ENCODE peak calls at places on chromosomes 7 and 10, in four cellular contexts. R, Y, S and E are unnamed samples.

GRCh38 chr10:113558336-113558735 is 5.5 kb downstream of the HABP2 start:
- DNase-seq in R (peak), Y (peak), S (peak), E (no peak)

GRCh38 chr10:90125966-90126600 is 424.7 kb downstream of the KIF20B start:
- DNase-seq in R (no peak), Y (no peak), S (no peak), E (no peak)

GRCh38 chr10:104254493-104255243 is at the start of gene GSTO1:
- DNase-seq in R (peak), Y (peak), S (no peak), E (peak)

GRCh38 chr10:13961096-13961495 is 369.6 kb downstream of the FRMD4A start:
- DNase-seq in R (no peak), Y (peak), S (no peak), E (peak)

GRCh38 chr10:79129361-79129997 is 60.7 kb downstream of the ZMIZ1 start:
- DNase-seq in R (peak), Y (peak), S (peak), E (peak)

GRCh38 chr10:114492351-114493037 is 88.2 kb upstream of the AFAP1L2 start:
- DNase-seq in R (no peak), Y (peak), S (no peak), E (peak)

GRCh38 chr10:89210794-89211425 is 3.8 kb upstream of the CH25H start:
- DNase-seq in R (no peak), Y (no peak), S (no peak), E (peak)

GRCh38 chr7:148060724-148061123 is 529.8 kb upstream of the C7orf33 start:
- DNase-seq in R (no peak), Y (no peak), S (no peak), E (no peak)

GRCh38 chr7:45924283-45924682 is 3.2 kb upstream of the IGFBP3 start:
- DNase-seq in R (no peak), Y (no peak), S (no peak), E (peak)

GRCh38 chr7:101507327-101507726 is 121.8 kb downstream of the MYL10 start:
- DNase-seq in R (no peak), Y (no peak), S (no peak), E (no peak)

GRCh38 chr7:110084177-110084807 is 1006.6 kb upstream of the LRRN3 start:
- DNase-seq in R (no peak), Y (no peak), S (no peak), E (peak)

GRCh38 chr7:152860302-152860701 is 100.8 kb downstream of the ACTR3B start:
- DNase-seq in R (no peak), Y (no peak), S (no peak), E (no peak)

GRCh38 chr7:50092579-50093411 is at the start of gene ZPBP:
- DNase-seq in R (peak), Y (peak), S (no peak), E (peak)

GRCh38 chr10:44398747-44399477 is 14.0 kb upstream of the CXCL12 start:
- DNase-seq in R (peak), Y (peak), S (no peak), E (no peak)

GRCh38 chr7:80791509-80791929 is 127.3 kb downstream of the SEMA3C start:
- DNase-seq in R (no peak), Y (no peak), S (no peak), E (no peak)

GRCh38 chr7:84110400-84110799 is 84.2 kb downstream of the SEMA3A start:
- DNase-seq in R (no peak), Y (peak), S (no peak), E (no peak)

GRCh38 chr10:114996542-114996941 is 58.5 kb downstream of the TRUB1 start:
- DNase-seq in R (no peak), Y (no peak), S (no peak), E (peak)

GRCh38 chr7:97272237-97272975 is 154.9 kb downstream of the SDHAF3 start:
- DNase-seq in R (no peak), Y (no peak), S (no peak), E (no peak)

GRCh38 chr10:5788969-5789368 is 24.3 kb downstream of the GDI2 start:
- DNase-seq in R (no peak), Y (no peak), S (no peak), E (no peak)

GRCh38 chr10:46518028-46518725 is 38.3 kb downstream of the GPRIN2 start:
- DNase-seq in R (peak), Y (no peak), S (no peak), E (no peak)

GRCh38 chr10:122352817-122353525 is 21.5 kb upstream of the PLEKHA1 start:
- DNase-seq in R (no peak), Y (peak), S (no peak), E (no peak)

GRCh38 chr7:50307368-50308012 is 3.0 kb downstream of the IKZF1 start:
- DNase-seq in R (no peak), Y (no peak), S (no peak), E (no peak)

GRCh38 chr10:110568055-110568735 is 700 bp downstream of the SMC3 start:
- DNase-seq in R (peak), Y (peak), S (no peak), E (no peak)

GRCh38 chr7:136183981-136184380 is 206.8 kb upstream of the MTPN start:
- DNase-seq in R (no peak), Y (peak), S (no peak), E (peak)

GRCh38 chr10:14244801-14245211 is 85.9 kb downstream of the FRMD4A start:
- DNase-seq in R (no peak), Y (peak), S (no peak), E (peak)

GRCh38 chr10:113454341-113455061 is 98.4 kb upstream of the HABP2 start:
- DNase-seq in R (peak), Y (peak), S (peak), E (peak)

GRCh38 chr10:116029826-116030225 is 243.2 kb downstream of the GFRA1 start:
- DNase-seq in R (no peak), Y (no peak), S (no peak), E (no peak)

GRCh38 chr10:37789590-37789989 is 67.8 kb downstream of the ZNF248 start:
- DNase-seq in R (no peak), Y (no peak), S (no peak), E (no peak)

GRCh38 chr7:837001-837400 is 4.7 kb downstream of the SUN1 start:
- DNase-seq in R (no peak), Y (no peak), S (no peak), E (no peak)

GRCh38 chr10:98308602-98309365 is 40.8 kb upstream of the LOXL4 start:
- DNase-seq in R (no peak), Y (peak), S (no peak), E (no peak)

GRCh38 chr7:124765401-124766352 is at the start of gene GPR37:
- DNase-seq in R (peak), Y (peak), S (peak), E (peak)

GRCh38 chr10:126207313-126207771 is 180.9 kb downstream of the ADAM12 start:
- DNase-seq in R (no peak), Y (no peak), S (no peak), E (peak)

GRCh38 chr7:84900215-84900614 is 286.6 kb downstream of the SEMA3D start:
- DNase-seq in R (no peak), Y (no peak), S (no peak), E (no peak)

GRCh38 chr7:154841731-154842331 is 161.1 kb downstream of the PAXIP1 start:
- DNase-seq in R (no peak), Y (peak), S (no peak), E (no peak)
- H4K5ac ChIP-seq in R (no peak), Y (no peak), S (no peak), E (no peak)

GRCh38 chr10:49644035-49644345 is 30.2 kb downstream of the CHAT start:
- DNase-seq in R (no peak), Y (no peak), S (no peak), E (no peak)
- H3K23ac ChIP-seq in R (no peak), Y (no peak), S (no peak), E (no peak)

GRCh38 chr7:87128883-87129282 is 23.4 kb upstream of the DMTF1 start:
- DNase-seq in R (peak), Y (peak), S (no peak), E (no peak)
- H3K9ac ChIP-seq in R (no peak), Y (peak), S (peak), E (no peak)

GRCh38 chr7:95766657-95767056 is 5.7 kb upstream of the DYNC1I1 start:
- DNase-seq in R (no peak), Y (no peak), S (no peak), E (no peak)

DNA sequence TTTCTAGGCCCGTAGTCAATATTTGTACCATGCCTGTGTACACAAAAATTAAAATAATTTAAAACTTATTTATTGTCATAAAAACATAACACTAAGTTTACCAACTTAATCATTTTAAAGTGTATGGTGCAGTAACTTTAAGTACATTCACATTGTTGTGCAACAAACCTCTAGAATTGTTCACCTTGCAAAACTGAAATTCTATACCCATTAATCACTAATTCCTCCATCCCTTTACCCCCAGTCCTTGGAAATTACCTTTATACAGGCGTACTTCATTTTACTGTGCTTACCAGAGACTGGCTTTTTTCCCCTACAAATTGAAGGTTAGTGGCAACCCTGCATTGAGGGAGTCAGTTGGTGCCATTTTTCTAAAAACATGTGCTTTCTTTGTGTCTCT is 6.3 kb upstream of the DYNC1I1 start:
- DNase-seq in R (no peak), Y (no peak), S (no peak), E (no peak)
- H4K5ac ChIP-seq in R (no peak), Y (no peak), S (no peak), E (no peak)